ENCODE peak calls at places on chromosomes 2 and 18, in six cellular contexts. U is A549, T is upper lobe of right lung, B is HFFc6, Y is AG04450, W is mesothelial cell of epicardium. O is an unnamed sample.

GRCh38 chr18:69985239-69985638 is 37.6 kb upstream of the CD226 start:
- DNase-seq in T (no peak), Y (no peak), W (no peak), B (no peak), U (no peak), O (no peak)

GRCh38 chr18:6044773-6045172 is 149.5 kb upstream of the TMEM200C start:
- DNase-seq in Y (no peak), B (no peak), U (no peak), W (no peak), T (no peak), O (no peak)

GRCh38 chr18:41828137-41828536 is 126.9 kb upstream of the PIK3C3 start:
- DNase-seq in Y (no peak), B (no peak), W (no peak), T (no peak), U (no peak), O (no peak)

GRCh38 chr2:179020156-179020750 is 29.7 kb downstream of the CCDC141 start:
- DNase-seq in W (no peak), B (no peak), U (no peak), Y (no peak), T (no peak), O (no peak)

GRCh38 chr2:158467248-158467647 is 10.5 kb downstream of the PKP4 start:
- DNase-seq in Y (no peak), W (no peak), T (no peak), U (no peak), B (no peak), O (no peak)

GRCh38 chr2:47214385-47214784 is 59.3 kb upstream of the STPG4 start:
- DNase-seq in W (no peak), U (no peak), T (no peak), Y (no peak), B (no peak), O (no peak)

GRCh38 chr18:47964086-47964485 is 33.6 kb upstream of the SMAD2 start:
- DNase-seq in W (no peak), T (no peak), U (no peak), Y (no peak), B (no peak), O (no peak)

GRCh38 chr2:189233527-189233926 is 54.0 kb upstream of the COL5A2 start:
- DNase-seq in W (no peak), Y (no peak), T (no peak), B (no peak), U (no peak), O (no peak)

GRCh38 chr2:132417430-132418035 is 928 bp downstream of the GPR39 start:
- DNase-seq in W (no peak), T (no peak), B (no peak), U (no peak), Y (no peak), O (no peak)

GRCh38 chr2:177334940-177335543 is 57.5 kb upstream of the AGPS start:
- DNase-seq in B (peak), Y (no peak), T (no peak), W (no peak), U (peak), O (no peak)

GRCh38 chr2:45938649-45939511 is 287.4 kb downstream of the PRKCE start:
- DNase-seq in T (peak), Y (peak), B (peak), U (peak), W (peak), O (peak)

GRCh38 chr18:7662866-7663265 is 95.8 kb downstream of the PTPRM start:
- DNase-seq in W (no peak), B (no peak), T (no peak), U (no peak), Y (no peak), O (no peak)

GRCh38 chr18:7663305-7664023 is 96.3 kb downstream of the PTPRM start:
- DNase-seq in W (no peak), B (no peak), Y (no peak), U (no peak), T (no peak), O (no peak)

GRCh38 chr18:7664024-7664312 is 96.9 kb downstream of the PTPRM start:
- DNase-seq in T (no peak), W (no peak), Y (no peak), U (no peak), B (no peak), O (no peak)

GRCh38 chr18:7668392-7668791 is 101.3 kb downstream of the PTPRM start:
- DNase-seq in W (no peak), T (no peak), B (no peak), U (no peak), Y (no peak), O (no peak)

GRCh38 chr18:7666195-7666776 is 99.2 kb downstream of the PTPRM start:
- DNase-seq in B (no peak), U (peak), W (no peak), T (no peak), Y (no peak), O (no peak)
- TF ChIP-seq CTCF in B (peak), U (no peak), W (peak), T (no peak), Y (no peak), O (no peak)

DNA sequence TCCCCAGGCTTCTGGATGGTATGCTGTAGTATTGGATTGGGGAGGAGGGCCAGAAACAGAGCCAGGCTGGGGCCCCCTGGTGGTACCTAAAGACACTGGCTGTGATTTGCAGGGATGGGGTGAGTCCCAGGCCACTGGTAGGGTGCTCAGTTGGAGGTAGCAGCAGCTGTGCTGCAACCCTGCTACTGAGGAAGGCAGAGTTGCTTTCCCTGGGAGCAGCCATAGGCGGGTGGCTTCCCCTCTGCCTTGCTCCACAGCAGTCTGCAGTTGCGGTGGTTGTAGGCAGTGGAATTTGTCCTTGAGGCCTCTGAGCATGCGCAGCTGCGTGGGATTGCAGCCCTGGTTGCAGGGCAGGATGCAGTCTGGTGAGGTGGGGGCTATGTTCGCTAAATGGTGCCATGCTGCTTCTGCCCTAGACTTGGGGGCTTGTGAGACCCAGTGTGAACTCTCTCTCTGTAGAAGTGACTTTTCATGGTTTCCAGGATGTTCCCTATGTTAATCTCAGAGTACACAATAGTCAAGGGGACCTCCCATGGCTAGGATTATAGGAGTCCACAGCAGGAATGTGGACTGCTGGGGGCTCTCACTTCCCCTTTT is 443.5 kb downstream of the XIRP2 start:
- DNase-seq in W (no peak), Y (no peak), B (no peak), U (no peak), T (no peak), O (no peak)
- TF ChIP-seq CTCF in W (no peak), Y (peak), B (no peak), U (no peak), T (no peak), O (no peak)

DNA sequence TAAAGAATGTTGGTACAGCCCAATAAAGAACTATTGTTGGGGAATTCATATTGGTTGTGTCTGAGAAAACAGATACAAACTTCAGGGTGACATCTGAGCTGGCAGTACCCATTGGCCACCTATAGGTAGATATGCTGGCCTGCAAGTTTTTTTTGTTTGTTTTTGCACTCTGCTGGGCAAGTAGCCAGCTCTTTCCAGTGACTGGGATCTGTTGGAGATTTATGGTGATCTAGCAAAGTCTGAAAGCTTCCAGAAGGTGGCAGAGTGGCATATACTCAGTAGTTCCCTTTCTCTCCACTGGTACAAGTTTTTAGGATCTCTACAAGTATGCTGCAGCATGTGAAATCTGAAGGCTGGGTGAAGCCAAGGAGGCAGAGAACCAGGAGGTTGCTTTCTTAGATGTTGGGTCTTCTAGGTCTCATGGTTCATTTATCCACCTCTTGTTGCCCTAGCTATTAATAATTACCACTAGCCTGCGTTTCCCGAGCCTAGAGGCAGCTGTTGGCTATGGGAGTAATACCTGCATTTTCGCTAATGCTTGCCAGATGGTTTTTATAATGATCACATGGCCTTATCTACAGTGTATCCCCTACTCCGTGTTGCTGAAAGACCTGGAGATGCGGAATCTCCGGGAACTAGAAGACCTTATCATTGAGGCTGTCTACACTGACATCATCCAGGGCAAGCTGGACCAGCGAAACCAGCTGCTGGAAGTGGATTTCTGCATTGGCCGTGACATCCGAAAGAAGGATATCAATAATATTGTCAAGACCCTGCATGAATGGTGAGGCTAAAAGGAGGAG is 9.5 kb downstream of the COPS7B start:
- DNase-seq in Y (peak), T (no peak), U (peak), W (no peak), B (peak), O (no peak)
- TF ChIP-seq CTCF in Y (peak), T (no peak), U (peak), W (peak), B (peak), O (no peak)

GRCh38 chr2:86053166-86053565 is 52.5 kb downstream of the POLR1A start:
- DNase-seq in T (no peak), Y (no peak), U (no peak), W (no peak), B (no peak), O (no peak)
- TF ChIP-seq CTCF in T (no peak), Y (no peak), U (no peak), W (no peak), B (no peak), O (no peak)

DNA sequence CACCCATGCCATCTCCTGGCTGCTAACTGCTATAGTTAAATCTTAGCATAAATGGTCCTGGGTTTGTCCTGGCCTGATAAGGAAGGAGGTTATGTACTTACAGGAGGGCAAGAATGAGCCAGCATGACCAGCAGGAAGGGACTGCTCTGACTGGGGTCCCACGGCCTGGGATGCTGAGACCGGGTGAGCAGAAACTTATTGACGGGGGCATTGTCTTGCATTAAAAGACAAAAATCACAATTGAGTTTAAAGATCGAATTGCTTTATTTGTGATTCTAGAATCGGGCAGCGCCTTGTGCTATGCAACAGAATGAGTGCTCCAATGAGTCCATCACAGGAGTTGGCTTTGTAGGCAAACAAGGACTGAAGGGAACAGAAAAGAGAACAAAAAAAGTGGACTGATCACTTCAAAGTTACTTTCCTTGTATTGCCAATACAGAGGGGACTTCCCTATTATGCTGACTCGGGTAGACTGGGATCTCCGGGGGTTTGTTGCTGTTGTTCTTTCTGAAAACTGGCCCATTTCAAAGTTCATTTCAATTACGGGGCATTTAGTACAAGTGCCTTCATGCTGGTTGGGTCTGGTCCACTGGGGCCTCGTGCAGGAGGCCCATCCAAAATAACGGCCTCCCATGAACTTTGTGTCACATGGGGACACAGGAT is 87.1 kb upstream of the SLC66A3 start:
- DNase-seq in U (no peak), B (no peak), T (no peak), W (no peak), Y (no peak), O (peak)
- TF ChIP-seq CTCF in U (no peak), B (no peak), T (no peak), W (no peak), Y (no peak), O (no peak)

O was measured in coronary artery.